ENCODE peak calls at places on chromosome 7, in five cellular contexts. T is pancreas, B is SW480, U is OCI-M1, K is aorta. N is an unnamed sample.

GRCh38 chr7:106022193-106022821 is 59.2 kb downstream of the CDHR3 start:
- DNase-seq in B (peak), K (no peak), T (no peak), U (no peak), N (no peak)

GRCh38 chr7:140673063-140673769 is 471 bp downstream of the ADCK2 start:
- DNase-seq in B (peak), K (peak), U (peak), T (peak), N (peak)

GRCh38 chr7:151014950-151015349 is 9.3 kb downstream of the ATG9B start:
- DNase-seq in K (no peak), U (no peak), B (no peak), T (no peak), N (no peak)

GRCh38 chr7:12256025-12256570 is 45.0 kb downstream of the TMEM106B start:
- DNase-seq in K (no peak), T (no peak), U (no peak), B (peak), N (no peak)

GRCh38 chr7:94417921-94418320 is 23.2 kb downstream of the COL1A2 start:
- DNase-seq in B (no peak), U (no peak), T (no peak), K (no peak), N (no peak)

GRCh38 chr7:53947670-53948226 is 594.4 kb upstream of the VSTM2A start:
- DNase-seq in K (no peak), U (no peak), B (no peak), T (no peak), N (no peak)

GRCh38 chr7:140242057-140243031 is 65.6 kb upstream of the KDM7A start:
- DNase-seq in U (peak), T (peak), K (no peak), B (no peak), N (no peak)

GRCh38 chr7:101399759-101400158 is 37.1 kb downstream of the COL26A1 start:
- DNase-seq in U (no peak), K (no peak), T (no peak), B (no peak), N (no peak)

GRCh38 chr7:148723846-148724245 is 25.1 kb downstream of the CUL1 start:
- DNase-seq in B (no peak), T (no peak), K (no peak), U (no peak), N (no peak)

GRCh38 chr7:101673951-101674350 is 44.9 kb upstream of the MYL10 start:
- DNase-seq in K (no peak), B (peak), U (no peak), T (no peak), N (no peak)

GRCh38 chr7:135846339-135846738 is 97.7 kb upstream of the FAM180A start:
- DNase-seq in U (no peak), K (no peak), B (no peak), T (no peak), N (no peak)

GRCh38 chr7:87797798-87798403 is 78.3 kb downstream of the SLC25A40 start:
- DNase-seq in B (peak), T (no peak), U (peak), K (no peak), N (no peak)

GRCh38 chr7:111560773-111561658 is 1.3 kb downstream of the IMMP2L start:
- DNase-seq in K (no peak), B (peak), U (peak), T (peak), N (no peak)

GRCh38 chr7:2807846-2808772 is 36.0 kb downstream of the GNA12 start:
- DNase-seq in B (no peak), K (no peak), U (no peak), T (no peak), N (peak)

GRCh38 chr7:18408461-18408860 is 87.1 kb upstream of the HDAC9 start:
- DNase-seq in U (no peak), K (no peak), T (no peak), B (no peak), N (no peak)

GRCh38 chr7:21507627-21508343 is 35.1 kb upstream of the DNAH11 start:
- DNase-seq in U (peak), K (no peak), T (peak), B (no peak), N (no peak)

GRCh38 chr7:24907311-24907886 is 72.6 kb downstream of the OSBPL3 start:
- DNase-seq in T (no peak), U (no peak), B (peak), K (no peak), N (no peak)

GRCh38 chr7:54877683-54878082 is 118.7 kb upstream of the SEC61G start:
- DNase-seq in U (no peak), B (peak), T (no peak), K (no peak), N (no peak)

GRCh38 chr7:68613405-68613804 is 984.9 kb upstream of the AUTS2 start:
- DNase-seq in B (peak), T (no peak), U (no peak), K (no peak), N (no peak)

GRCh38 chr7:4745971-4746919 is 29.2 kb upstream of the AP5Z1 start:
- DNase-seq in K (no peak), U (peak), T (no peak), B (peak), N (no peak)

GRCh38 chr7:62361-63116 is 129.8 kb upstream of the FAM20C start:
- DNase-seq in B (no peak), K (peak), T (no peak), U (no peak), N (peak)

GRCh38 chr7:147756290-147756689 is 834.3 kb upstream of the C7orf33 start:
- DNase-seq in B (no peak), T (no peak), K (no peak), U (peak), N (no peak)

GRCh38 chr7:8724080-8724718 is 290.8 kb downstream of the NXPH1 start:
- DNase-seq in T (peak), U (peak), K (no peak), B (peak), N (no peak)

GRCh38 chr7:107130487-107131220 is 38.1 kb upstream of the HBP1 start:
- DNase-seq in B (peak), U (no peak), K (no peak), T (no peak), N (no peak)

GRCh38 chr7:14698239-14698638 is 204.3 kb downstream of the DGKB start:
- DNase-seq in K (no peak), U (peak), T (no peak), B (peak), N (no peak)

GRCh38 chr7:111266613-111267012 is 175.7 kb downstream of the LRRN3 start:
- DNase-seq in K (no peak), T (no peak), B (no peak), U (no peak), N (no peak)

GRCh38 chr7:34011711-34012110 is 106.4 kb downstream of the BMPER start:
- DNase-seq in B (no peak), K (no peak), T (no peak), U (no peak), N (no peak)